ENCODE peak calls at places on chromosomes 11 and 22, in ten cellular contexts. D, K, A, T, Y, J, Z, X, O and S are unnamed samples.

GRCh38 chr11:132405728-132406127 is 1035.3 kb downstream of the NTM start:
- DNase-seq in Z (no peak), T (peak; percentile 31), K (no peak), X (no peak), J (no peak), O (no peak), Y (no peak), D (no peak), A (peak; percentile 24), S (no peak)

GRCh38 chr11:35594680-35595079 is 23.6 kb upstream of the FJX1 start:
- DNase-seq in J (no peak), X (no peak), Z (no peak), Y (no peak), O (no peak), A (no peak), D (no peak), K (no peak), T (no peak), S (no peak)

GRCh38 chr11:129023968-129024676 is 81.5 kb upstream of the TP53AIP1 start:
- DNase-seq in T (peak; percentile 65), J (peak; percentile 14), Z (peak; percentile 60), K (peak; percentile 38), X (peak; percentile 11), D (peak; percentile 85), A (no peak), O (no peak), Y (no peak), S (no peak)

GRCh38 chr11:86592047-86592564 is 80.3 kb downstream of the ME3 start:
- DNase-seq in K (peak; percentile 72), X (no peak), A (no peak), Z (no peak), O (no peak), Y (peak; percentile 69), J (no peak), T (no peak), D (no peak), S (no peak)

GRCh38 chr22:38706101-38706884 is 549 bp downstream of the GTPBP1 start:
- DNase-seq in Y (peak; percentile 34), K (peak; percentile 44), J (peak; percentile 40), X (peak; percentile 29), Z (peak; percentile 29), D (peak; percentile 48), A (peak; percentile 49), O (no peak), T (peak; percentile 64), S (no peak)

GRCh38 chr11:106461839-106462545 is 384.5 kb downstream of the AASDHPPT start:
- DNase-seq in J (peak; percentile 75), T (peak; percentile 8), Y (no peak), K (no peak), Z (no peak), D (no peak), X (no peak), A (no peak), O (no peak), S (no peak)

GRCh38 chr22:49754674-49755590 is 72.7 kb downstream of the BRD1 start:
- DNase-seq in Z (no peak), X (no peak), Y (no peak), A (no peak), T (no peak), J (no peak), K (no peak), O (no peak), D (no peak), S (no peak)

GRCh38 chr11:43644626-43645299 is 35.8 kb upstream of the HSD17B12 start:
- DNase-seq in A (peak; percentile 5), Z (no peak), O (no peak), X (no peak), Y (peak; percentile 38), J (peak; percentile 69), K (peak; percentile 1), T (no peak), D (no peak), S (no peak)

GRCh38 chr22:41478891-41479521 is 10.1 kb downstream of the ACO2 start:
- DNase-seq in K (peak; percentile 32), O (no peak), Y (peak; percentile 42), D (no peak), X (no peak), Z (peak; percentile 39), T (no peak), J (peak; percentile 39), A (peak; percentile 44), S (peak; percentile 39)

GRCh38 chr22:17117890-17118289 is 3.3 kb downstream of the TMEM121B start:
- DNase-seq in X (no peak), K (no peak), Z (no peak), J (no peak), Y (no peak), D (no peak), O (no peak), T (no peak), A (peak; percentile 40), S (no peak)

GRCh38 chr11:15200696-15201095 is 86.0 kb downstream of the INSC start:
- DNase-seq in Y (no peak), K (no peak), Z (no peak), D (no peak), O (no peak), J (no peak), T (no peak), A (no peak), X (no peak), S (no peak)

GRCh38 chr22:29041408-29041807 is 20.2 kb downstream of the C22orf31 start:
- DNase-seq in Z (no peak), A (no peak), X (no peak), T (no peak), O (no peak), J (peak; percentile 83), D (no peak), Y (peak; percentile 61), K (peak; percentile 85), S (no peak)

GRCh38 chr22:31488988-31489617 is 539 bp downstream of the EIF4ENIF1 start:
- DNase-seq in J (peak; percentile 46), A (peak; percentile 48), D (peak; percentile 38), T (peak; percentile 72), Z (peak; percentile 53), K (peak; percentile 22), Y (peak; percentile 26), O (peak; percentile 47), X (peak; percentile 20), S (peak; percentile 51)

GRCh38 chr11:62980133-62980760 is 4.5 kb downstream of the SLC22A6 start:
- DNase-seq in X (no peak), Z (no peak), O (no peak), D (no peak), T (peak; percentile 56), K (no peak), Y (no peak), J (peak; percentile 21), A (no peak), S (no peak)

GRCh38 chr11:114738954-114739353 is 60.6 kb downstream of the NXPE2 start:
- DNase-seq in D (peak; percentile 45), X (peak; percentile 25), Y (peak; percentile 56), A (peak; percentile 67), O (no peak), K (peak; percentile 39), Z (peak; percentile 61), T (peak; percentile 71), J (peak; percentile 60), S (peak; percentile 1)

GRCh38 chr11:86230196-86230813 is 14.2 kb upstream of the EED start:
- DNase-seq in Y (no peak), T (no peak), X (no peak), K (no peak), A (no peak), Z (no peak), O (no peak), J (no peak), D (no peak), S (no peak)

GRCh38 chr11:106105986-106106385 is 28.5 kb downstream of the AASDHPPT start:
- DNase-seq in T (no peak), Z (no peak), O (no peak), X (no peak), K (no peak), Y (no peak), J (no peak), A (no peak), D (no peak), S (no peak)

GRCh38 chr11:28110108-28110838 is 2.1 kb downstream of the METTL15 start:
- DNase-seq in T (peak; percentile 79), A (peak; percentile 86), J (peak; percentile 89), X (peak; percentile 65), Y (peak; percentile 82), K (peak; percentile 81), D (peak; percentile 74), Z (peak; percentile 73), O (peak; percentile 67), S (peak; percentile 67)

GRCh38 chr11:118001494-118001971 is 15.3 kb downstream of the IL10RA start:
- DNase-seq in Y (no peak), A (no peak), O (no peak), D (no peak), T (no peak), K (no peak), J (no peak), X (no peak), Z (no peak), S (no peak)

DNA sequence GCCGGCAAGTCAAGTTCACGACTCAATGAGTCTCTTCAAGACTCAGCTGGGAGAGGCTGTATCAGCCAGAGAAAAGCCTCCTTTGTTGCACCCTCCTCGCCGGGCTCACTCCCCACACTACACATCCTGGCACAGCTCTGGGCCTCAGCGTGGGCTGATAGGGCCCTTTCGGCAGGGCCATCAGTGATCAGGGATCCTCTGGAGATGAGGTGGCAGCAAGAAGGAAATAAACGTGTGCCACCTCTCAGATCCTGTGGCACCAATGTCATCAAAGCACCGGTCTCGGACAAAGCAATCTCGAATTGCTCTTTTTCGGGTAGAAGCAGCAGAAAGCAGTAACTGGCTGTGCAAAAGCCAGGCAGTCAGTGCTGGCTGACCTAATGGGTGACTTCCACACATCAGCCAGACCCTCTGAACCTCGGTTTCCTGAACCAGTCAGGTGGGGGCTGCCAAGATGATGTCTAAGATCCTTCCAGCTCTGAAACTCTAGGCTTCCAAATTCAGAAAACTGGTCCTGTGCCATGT is 2.1 kb downstream of the EHD1 start:
- DNase-seq in O (no peak), A (no peak), J (no peak), K (no peak), D (no peak), Z (no peak), T (no peak), X (no peak), Y (no peak), S (no peak)
- H3K4me3 ChIP-seq in O (peak overlapping the region; percentile 96), A (peak overlapping the region; percentile 86), J (peak overlapping the region; percentile 81), K (peak overlapping the region; percentile 98), D (no peak overlapping the region), Z (no peak overlapping the region), T (no peak overlapping the region), X (peak overlapping the region; percentile 100), Y (peak overlapping the region; percentile 100), S (peak overlapping the region; percentile 99)

GRCh38 chr22:37697540-37697835 is 640 bp downstream of the TRIOBP start:
- DNase-seq in X (no peak), J (no peak), D (no peak), K (no peak), T (no peak), Y (no peak), Z (no peak), A (no peak), O (no peak), S (no peak)
- TF ChIP-seq CTCF in X (no peak), J (no peak), D (no peak), K (no peak), T (no peak), Y (no peak), Z (no peak), A (no peak), O (no peak), S (no peak)

GRCh38 chr11:4804280-4804679 is at the start of gene OR52R1:
- DNase-seq in J (no peak), Y (no peak), K (no peak), X (no peak), A (no peak), O (no peak), Z (no peak), T (no peak), D (no peak), S (no peak)
- H3K4me3 ChIP-seq in J (no peak within 1 kb of the TSS), Y (no peak within 1 kb of the TSS), K (no peak within 1 kb of the TSS), X (no peak within 1 kb of the TSS), A (no peak within 1 kb of the TSS), O (no peak within 1 kb of the TSS), Z (no peak within 1 kb of the TSS), T (no peak within 1 kb of the TSS), D (no peak within 1 kb of the TSS), S (no peak within 1 kb of the TSS)

GRCh38 chr11:93775289-93775688 is 8.8 kb upstream of the MED17 start:
- DNase-seq in O (no peak), Y (no peak), T (peak; percentile 45), D (no peak), J (peak; percentile 25), A (no peak), Z (peak; percentile 19), K (no peak), X (no peak), S (no peak)
- TF ChIP-seq CTCF in O (no peak), Y (peak; percentile 8), T (peak; percentile 58), D (no peak), J (peak; percentile 34), A (peak; percentile 24), Z (peak; percentile 35), K (peak; percentile 29), X (no peak), S (no peak)